ENCODE peak calls at places on chromosomes 2 and 18, in nine cellular contexts. One of them, this sample, is unnamed.

GRCh38 chr2:100952512-100952911 is 49.6 kb upstream of the RPL31 start:
- DNase-seq in AG09309: no peak
- DNase-seq in NCI-H524: no peak
- DNase-seq in NAMALWA: no peak
- DNase-seq in activated naive CD4-positive, alpha-beta T cell treated with Interleukin-2 at 50 U/mL for 16 hours: no peak
- DNase-seq in psoas muscle: no peak
- DNase-seq in activated T-cell treated with anti-CD3 and anti-CD28 coated beads for 24 hours: no peak
- DNase-seq in kidney tubule cell: no peak
- DNase-seq in neuronal stem cell: no peak
- DNase-seq in this sample: no peak

GRCh38 chr18:12768622-12769021 is 65.8 kb downstream of the PSMG2 start:
- DNase-seq in AG09309: no peak
- DNase-seq in NCI-H524: no peak
- DNase-seq in NAMALWA: no peak
- DNase-seq in activated naive CD4-positive, alpha-beta T cell treated with Interleukin-2 at 50 U/mL for 16 hours: no peak
- DNase-seq in psoas muscle: no peak
- DNase-seq in activated T-cell treated with anti-CD3 and anti-CD28 coated beads for 24 hours: no peak
- DNase-seq in kidney tubule cell: no peak
- DNase-seq in neuronal stem cell: no peak
- DNase-seq in this sample: no peak

GRCh38 chr2:229170171-229170570 is 100.9 kb downstream of the PID1 start:
- DNase-seq in AG09309: no peak
- DNase-seq in NCI-H524: no peak
- DNase-seq in NAMALWA: no peak
- DNase-seq in activated naive CD4-positive, alpha-beta T cell treated with Interleukin-2 at 50 U/mL for 16 hours: no peak
- DNase-seq in psoas muscle: no peak
- DNase-seq in activated T-cell treated with anti-CD3 and anti-CD28 coated beads for 24 hours: no peak
- DNase-seq in kidney tubule cell: no peak
- DNase-seq in neuronal stem cell: no peak
- DNase-seq in this sample: no peak

GRCh38 chr18:9426753-9427152 is 48.6 kb upstream of the RALBP1 start:
- DNase-seq in AG09309: no peak
- DNase-seq in NCI-H524: no peak
- DNase-seq in NAMALWA: no peak
- DNase-seq in activated naive CD4-positive, alpha-beta T cell treated with Interleukin-2 at 50 U/mL for 16 hours: no peak
- DNase-seq in psoas muscle: no peak
- DNase-seq in activated T-cell treated with anti-CD3 and anti-CD28 coated beads for 24 hours: no peak
- DNase-seq in kidney tubule cell: no peak
- DNase-seq in neuronal stem cell: no peak
- DNase-seq in this sample: no peak

GRCh38 chr18:56112013-56112749 is 524.2 kb upstream of the TCF4 start:
- DNase-seq in AG09309: peak
- DNase-seq in NCI-H524: peak
- DNase-seq in NAMALWA: no peak
- DNase-seq in activated naive CD4-positive, alpha-beta T cell treated with Interleukin-2 at 50 U/mL for 16 hours: no peak
- DNase-seq in psoas muscle: no peak
- DNase-seq in activated T-cell treated with anti-CD3 and anti-CD28 coated beads for 24 hours: no peak
- DNase-seq in kidney tubule cell: no peak
- DNase-seq in neuronal stem cell: no peak
- DNase-seq in this sample: no peak

GRCh38 chr2:160486341-160486740 is 7.3 kb downstream of the RBMS1 start:
- DNase-seq in AG09309: no peak
- DNase-seq in NCI-H524: no peak
- DNase-seq in NAMALWA: no peak
- DNase-seq in activated naive CD4-positive, alpha-beta T cell treated with Interleukin-2 at 50 U/mL for 16 hours: no peak
- DNase-seq in psoas muscle: no peak
- DNase-seq in activated T-cell treated with anti-CD3 and anti-CD28 coated beads for 24 hours: no peak
- DNase-seq in kidney tubule cell: no peak
- DNase-seq in neuronal stem cell: no peak
- DNase-seq in this sample: no peak

GRCh38 chr18:9741821-9742541 is 33.9 kb downstream of the RAB31 start:
- DNase-seq in AG09309: no peak
- DNase-seq in NCI-H524: no peak
- DNase-seq in NAMALWA: no peak
- DNase-seq in activated naive CD4-positive, alpha-beta T cell treated with Interleukin-2 at 50 U/mL for 16 hours: no peak
- DNase-seq in psoas muscle: peak
- DNase-seq in activated T-cell treated with anti-CD3 and anti-CD28 coated beads for 24 hours: no peak
- DNase-seq in kidney tubule cell: peak
- DNase-seq in neuronal stem cell: no peak
- DNase-seq in this sample: no peak

GRCh38 chr2:238127165-238128060 is 11.1 kb upstream of the KLHL30 start:
- DNase-seq in AG09309: no peak
- DNase-seq in NCI-H524: no peak
- DNase-seq in NAMALWA: no peak
- DNase-seq in activated naive CD4-positive, alpha-beta T cell treated with Interleukin-2 at 50 U/mL for 16 hours: no peak
- DNase-seq in psoas muscle: peak
- DNase-seq in activated T-cell treated with anti-CD3 and anti-CD28 coated beads for 24 hours: no peak
- DNase-seq in kidney tubule cell: peak
- DNase-seq in neuronal stem cell: no peak
- DNase-seq in this sample: no peak

GRCh38 chr2:172096661-172097547 is 5.8 kb downstream of the DLX2 start:
- DNase-seq in AG09309: peak
- DNase-seq in NCI-H524: peak
- DNase-seq in NAMALWA: no peak
- DNase-seq in activated naive CD4-positive, alpha-beta T cell treated with Interleukin-2 at 50 U/mL for 16 hours: no peak
- DNase-seq in psoas muscle: no peak
- DNase-seq in activated T-cell treated with anti-CD3 and anti-CD28 coated beads for 24 hours: no peak
- DNase-seq in kidney tubule cell: peak
- DNase-seq in neuronal stem cell: peak
- DNase-seq in this sample: peak

GRCh38 chr18:49570836-49571235 is 9.0 kb downstream of the LIPG start:
- DNase-seq in AG09309: no peak
- DNase-seq in NCI-H524: no peak
- DNase-seq in NAMALWA: no peak
- DNase-seq in activated naive CD4-positive, alpha-beta T cell treated with Interleukin-2 at 50 U/mL for 16 hours: no peak
- DNase-seq in psoas muscle: no peak
- DNase-seq in activated T-cell treated with anti-CD3 and anti-CD28 coated beads for 24 hours: no peak
- DNase-seq in kidney tubule cell: no peak
- DNase-seq in neuronal stem cell: no peak
- DNase-seq in this sample: no peak

This sample was measured in DMS53.